ENCODE peak calls at places on chromosomes 4 and X, in five cellular contexts. P, Y, B, X and F are unnamed samples.

GRCh38 chr4:24137596-24137962 is 247.7 kb upstream of the PPARGC1A start:
- DNase-seq in P (no peak), Y (peak; percentile 45), B (no peak), X (no peak), F (no peak)

GRCh38 chrX:39760930-39761329 is 336.8 kb downstream of the BCOR start:
- DNase-seq in P (no peak), Y (no peak), B (no peak), X (no peak), F (no peak)

GRCh38 chr4:159551268-159551667 is 448.4 kb downstream of the RAPGEF2 start:
- DNase-seq in P (no peak), Y (no peak), B (no peak), X (no peak), F (no peak)

GRCh38 chrX:154382483-154383069 is 3.5 kb downstream of the EMD start:
- DNase-seq in P (no peak), Y (no peak), B (no peak), X (no peak), F (no peak)

GRCh38 chr4:155679343-155679742 is 12.7 kb downstream of the GUCY1A1 start:
- DNase-seq in P (no peak), Y (no peak), B (no peak), X (peak; percentile 16), F (no peak)

GRCh38 chrX:96692454-96692853 is 7.8 kb downstream of the DIAPH2 start:
- DNase-seq in P (no peak), Y (no peak), B (no peak), X (no peak), F (no peak)

GRCh38 chr4:113881256-113881655 is 98.2 kb downstream of the ARSJ start:
- DNase-seq in P (no peak), Y (no peak), B (no peak), X (no peak), F (no peak)

GRCh38 chr4:170109586-170110289 is 20.0 kb upstream of the AADAT start:
- DNase-seq in P (no peak), Y (no peak), B (peak; percentile 51), X (peak; percentile 41), F (peak; percentile 26)

GRCh38 chr4:176443646-176444409 is 124.1 kb downstream of the SPCS3 start:
- DNase-seq in P (no peak), Y (no peak), B (peak; percentile 19), X (no peak), F (no peak)

GRCh38 chr4:106818764-106819163 is 217.3 kb downstream of the DKK2 start:
- DNase-seq in P (no peak), Y (no peak), B (no peak), X (no peak), F (no peak)